ENCODE peak calls at places on chromosomes 6 and 20, in four cellular contexts. L is right lobe of liver; P is omental fat pad; U is CD8-positive, alpha-beta T cell. V is an unnamed sample.

GRCh38 chr6:105511639-105512038 is 108.8 kb upstream of the PREP start:
- DNase-seq in P (no peak), U (no peak), L (no peak), V (no peak)

GRCh38 chr6:166683477-166683876 is 56.4 kb upstream of the RPS6KA2 start:
- DNase-seq in L (no peak), U (no peak), P (no peak), V (no peak)

GRCh38 chr20:41268917-41269652 is 48.4 kb downstream of the ZHX3 start:
- DNase-seq in L (no peak), U (no peak), P (no peak), V (no peak)

GRCh38 chr6:140909156-140909555 is 1223.6 kb upstream of the GJE1 start:
- DNase-seq in P (no peak), U (no peak), L (no peak), V (no peak)

GRCh38 chr6:38027685-38028373 is 208.3 kb downstream of the ZFAND3 start:
- DNase-seq in P (no peak), U (no peak), L (no peak), V (no peak)

GRCh38 chr6:73519943-73520687 is 717 bp downstream of the EEF1A1 start:
- DNase-seq in P (peak; percentile 47), U (peak; percentile 60), L (peak; percentile 83), V (no peak)

GRCh38 chr20:14604143-14604542 is 266.7 kb upstream of the FLRT3 start:
- DNase-seq in P (no peak), U (no peak), L (no peak), V (no peak)

GRCh38 chr6:118269659-118270058 is 278.4 kb upstream of the PLN start:
- DNase-seq in U (no peak), L (no peak), P (no peak), V (no peak)

GRCh38 chr20:53938739-53939138 is 131.7 kb downstream of the BCAS1 start:
- DNase-seq in L (no peak), U (no peak), P (no peak), V (no peak)

GRCh38 chr6:113356139-113356538 is 501.0 kb upstream of the MARCKS start:
- DNase-seq in L (no peak), P (no peak), U (no peak), V (no peak)

GRCh38 chr6:12022903-12023522 is 10.9 kb downstream of the HIVEP1 start:
- DNase-seq in L (no peak), P (no peak), U (no peak), V (no peak)

GRCh38 chr6:165636415-165637048 is 26.5 kb downstream of the PDE10A start:
- DNase-seq in P (no peak), L (no peak), U (no peak), V (no peak)

GRCh38 chr6:56851541-56852248 is 103.2 kb upstream of the BEND6 start:
- DNase-seq in P (no peak), U (no peak), L (no peak), V (no peak)

GRCh38 chr20:21613512-21613911 is 92.0 kb upstream of the PAX1 start:
- DNase-seq in L (peak; percentile 61), U (no peak), P (no peak), V (no peak)

GRCh38 chr20:58650181-58650775 is 805 bp upstream of the STX16 start:
- DNase-seq in P (no peak), L (peak; percentile 67), U (peak; percentile 16), V (no peak)

GRCh38 chr20:37940161-37940560 is 37.2 kb downstream of the VSTM2L start:
- DNase-seq in P (no peak), L (no peak), U (no peak), V (no peak)

GRCh38 chr6:45616209-45616608 is 238.5 kb upstream of the SUPT3H start:
- DNase-seq in L (no peak), U (no peak), P (no peak), V (no peak)

GRCh38 chr6:17871169-17871479 is 116.3 kb downstream of the KIF13A start:
- DNase-seq in U (no peak), L (no peak), P (no peak), V (no peak)

GRCh38 chr6:169956580-169956979 is 205.2 kb downstream of the ERMARD start:
- DNase-seq in U (no peak), P (no peak), L (no peak), V (peak; percentile 82)

GRCh38 chr6:104929348-104929747 is 27.6 kb upstream of the LIN28B start:
- DNase-seq in L (no peak), U (no peak), P (no peak), V (no peak)

GRCh38 chr6:168407842-168408241 is 33.1 kb upstream of the SMOC2 start:
- DNase-seq in U (no peak), P (no peak), L (no peak), V (no peak)

GRCh38 chr6:107106165-107106564 is 9.2 kb downstream of the BEND3 start:
- DNase-seq in U (no peak), P (no peak), L (no peak), V (no peak)

GRCh38 chr6:46819561-46819960 is 26.4 kb downstream of the MEP1A start:
- DNase-seq in L (no peak), P (no peak), U (no peak), V (no peak)

GRCh38 chr6:108133594-108134179 is 32.1 kb upstream of the NR2E1 start:
- DNase-seq in L (peak; percentile 73), U (no peak), P (no peak), V (no peak)

GRCh38 chr6:43771858-43772570 is 2.0 kb downstream of the VEGFA start:
- DNase-seq in U (no peak), L (peak; percentile 87), P (no peak), V (no peak)

GRCh38 chr6:125508793-125509192 is 207.0 kb upstream of the HDDC2 start:
- DNase-seq in P (no peak), U (no peak), L (no peak), V (no peak)

GRCh38 chr20:52484438-52484837 is 292.9 kb upstream of the ZFP64 start:
- DNase-seq in U (no peak), L (no peak), P (no peak), V (no peak)

GRCh38 chr6:109421184-109421583 is 19.2 kb downstream of the PPIL6 start:
- DNase-seq in U (no peak), P (no peak), L (no peak), V (no peak)

GRCh38 chr6:138278326-138278725 is 60.0 kb upstream of the PBOV1 start:
- DNase-seq in L (no peak), U (no peak), P (no peak), V (no peak)
- TF ChIP-seq CTCF in L (peak; percentile 45), U (no peak), P (no peak), V (peak; percentile 60)

GRCh38 chr6:76633259-76633658 is 560.8 kb upstream of the IMPG1 start:
- DNase-seq in P (no peak), U (no peak), L (no peak), V (peak; percentile 29)
- TF ChIP-seq CTCF in P (no peak), U (no peak), L (no peak), V (peak; percentile 16)

GRCh38 chr6:53151676-53152075 is 3.0 kb upstream of the GCM1 start:
- DNase-seq in U (no peak), P (no peak), L (no peak), V (no peak)
- TF ChIP-seq CTCF in U (no peak), P (no peak), L (no peak), V (peak; percentile 57)

DNA sequence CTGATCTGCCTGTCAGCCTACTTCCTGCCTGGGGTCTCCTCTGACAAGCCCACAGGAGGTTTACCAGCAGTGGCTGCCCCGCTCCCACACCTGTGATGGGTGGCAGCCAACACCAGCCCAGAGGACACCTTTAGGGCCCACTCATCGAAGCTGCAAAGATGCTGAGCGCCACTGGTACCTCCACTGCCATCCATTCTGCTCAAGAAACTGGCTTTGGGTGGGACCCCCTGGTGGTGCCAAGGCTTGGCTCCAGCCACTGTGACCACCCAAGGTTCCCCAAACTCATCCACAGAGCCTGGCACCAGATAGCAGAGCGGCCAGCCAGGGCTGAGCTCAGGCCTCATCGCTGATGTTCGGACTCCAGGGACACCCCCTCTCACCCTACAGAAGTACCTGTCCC is 42.5 kb downstream of the PREX1 start:
- DNase-seq in L (no peak), P (no peak), U (no peak), V (no peak)
- TF ChIP-seq CTCF in L (no peak), P (no peak), U (no peak), V (no peak)

DNA sequence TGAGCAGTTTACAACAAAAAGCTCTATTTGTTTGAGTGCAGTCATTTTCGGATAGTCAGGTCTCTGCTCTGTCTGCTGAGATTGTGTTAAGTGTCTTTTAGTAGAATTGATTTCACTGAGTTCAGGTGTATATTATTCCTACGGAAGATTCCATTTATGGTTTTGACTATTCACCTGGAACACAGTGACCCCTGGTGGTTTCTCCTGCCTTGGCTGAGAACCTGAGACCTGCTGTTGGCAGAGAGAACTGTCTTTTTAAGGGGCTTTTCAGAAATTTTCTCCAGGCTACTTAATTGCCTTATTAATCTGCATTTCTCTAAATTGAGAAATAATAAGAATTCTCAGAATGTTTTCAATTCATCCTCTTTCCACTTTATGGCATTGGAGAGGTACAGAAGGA is 508.0 kb downstream of the TBC1D32 start:
- DNase-seq in L (no peak), U (no peak), P (no peak), V (no peak)
- TF ChIP-seq CTCF in L (peak; percentile 68), U (no peak), P (no peak), V (peak; percentile 71)

DNA sequence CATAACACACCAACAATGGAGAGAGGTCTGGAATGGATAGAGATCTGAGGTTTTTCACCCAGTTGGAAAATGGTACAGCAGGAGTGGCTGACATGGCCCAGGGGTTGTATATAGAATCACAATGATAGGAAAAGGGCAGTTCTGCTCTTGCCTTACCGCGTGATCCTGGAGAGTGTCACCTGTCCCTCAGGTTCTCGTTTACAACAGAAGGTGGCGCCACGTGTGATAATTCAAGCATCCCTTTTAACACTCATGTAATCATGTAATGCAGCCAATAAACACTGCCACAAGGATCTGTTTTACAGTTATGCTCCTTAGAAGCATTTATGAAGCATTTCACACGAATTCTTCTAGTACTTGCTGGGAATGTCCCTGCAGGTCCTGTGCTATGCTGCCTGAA is 12.9 kb upstream of the WFDC2 start:
- DNase-seq in P (no peak), U (no peak), L (no peak), V (no peak)
- TF ChIP-seq CTCF in P (no peak), U (peak; percentile 27), L (peak; percentile 23), V (peak; percentile 60)

V was measured in chondrocyte.